ENCODE peak calls at places on chromosome 7, in eight cellular contexts. P is fibroblast of lung, T is cardiac fibroblast, D is GM13976, W is body of pancreas, L is pancreas, A is IMR-90, V is fibroblast of villous mesenchyme. S is an unnamed sample.

GRCh38 chr7:120941064-120941463 is 9.5 kb upstream of the ING3 start:
- DNase-seq in P (no peak), T (peak), D (no peak), W (no peak), L (no peak), A (no peak), V (no peak), S (no peak)

GRCh38 chr7:55250313-55250712 is 114.8 kb upstream of the LANCL2 start:
- DNase-seq in P (no peak), T (peak), D (no peak), W (peak), L (peak), A (no peak), V (peak), S (no peak)

GRCh38 chr7:34138483-34138882 is 233.1 kb downstream of the BMPER start:
- DNase-seq in P (no peak), T (no peak), D (no peak), W (no peak), L (no peak), A (no peak), V (no peak), S (no peak)

GRCh38 chr7:8251195-8251594 is 10.8 kb downstream of the ICA1 start:
- DNase-seq in P (no peak), T (no peak), D (no peak), W (no peak), L (no peak), A (no peak), V (no peak), S (no peak)

GRCh38 chr7:2824026-2824677 is 20.0 kb downstream of the GNA12 start:
- DNase-seq in P (no peak), T (no peak), D (no peak), W (no peak), L (no peak), A (no peak), V (no peak), S (no peak)

GRCh38 chr7:22934023-22934422 is 79.9 kb downstream of the HYCC1 start:
- DNase-seq in P (no peak), T (peak), D (no peak), W (no peak), L (no peak), A (no peak), V (peak), S (no peak)

GRCh38 chr7:27920281-27920946 is 180.5 kb downstream of the TAX1BP1 start:
- DNase-seq in P (no peak), T (no peak), D (no peak), W (no peak), L (no peak), A (no peak), V (no peak), S (no peak)

GRCh38 chr7:90671571-90671970 is 75.5 kb downstream of the CDK14 start:
- DNase-seq in P (no peak), T (no peak), D (no peak), W (no peak), L (no peak), A (no peak), V (peak), S (no peak)

GRCh38 chr7:47852330-47853245 is 95.7 kb downstream of the PKD1L1 start:
- DNase-seq in P (no peak), T (peak), D (peak), W (no peak), L (no peak), A (no peak), V (no peak), S (peak)

GRCh38 chr7:92813390-92814024 is 22.9 kb downstream of the CDK6 start:
- DNase-seq in P (peak), T (peak), D (no peak), W (no peak), L (no peak), A (peak), V (peak), S (no peak)

GRCh38 chr7:12211054-12212050 is at the start of gene TMEM106B:
- DNase-seq in P (peak), T (peak), D (peak), W (peak), L (peak), A (peak), V (peak), S (peak)
- TF ChIP-seq CTCF in P (peak), T (no peak), D (no peak), W (peak), L (no peak), A (no peak), V (no peak), S (peak)

GRCh38 chr7:50229964-50230363 is 74.6 kb upstream of the IKZF1 start:
- DNase-seq in P (no peak), T (no peak), D (no peak), W (no peak), L (no peak), A (peak), V (no peak), S (no peak)
- TF ChIP-seq CTCF in P (no peak), T (peak), D (no peak), W (no peak), L (no peak), A (peak), V (peak), S (peak)

DNA sequence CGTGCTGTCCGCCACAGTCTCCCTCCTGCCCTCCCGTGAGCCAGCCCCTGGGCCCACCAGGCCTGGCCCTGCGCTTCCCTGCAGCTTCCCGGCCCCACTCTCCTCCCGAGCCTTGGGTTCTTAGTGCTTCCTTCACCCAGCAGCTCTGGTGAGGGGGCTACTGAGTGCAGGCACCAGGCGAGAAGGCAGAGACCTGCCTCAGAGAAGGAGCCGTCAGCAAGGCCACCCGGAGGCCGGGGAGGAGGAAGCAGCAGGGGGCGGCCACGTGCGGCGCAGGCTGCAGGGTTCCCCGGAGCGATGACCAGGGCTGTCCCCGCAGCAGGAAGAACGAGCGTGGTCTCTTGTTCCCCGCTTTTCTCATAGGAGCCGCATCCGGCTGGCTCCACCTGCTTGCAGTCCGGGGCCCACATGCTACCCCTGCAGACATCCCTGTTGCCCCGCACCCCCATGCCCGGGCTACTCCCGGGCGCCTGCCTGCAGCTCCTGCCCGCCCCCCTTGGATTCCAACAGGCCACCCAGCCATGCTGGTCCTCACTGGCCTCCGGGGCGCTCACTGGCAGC is 20.5 kb downstream of the YKT6 start:
- DNase-seq in P (no peak), T (peak), D (no peak), W (peak), L (no peak), A (no peak), V (no peak), S (no peak)
- TF ChIP-seq CTCF in P (no peak), T (peak), D (no peak), W (no peak), L (no peak), A (peak), V (no peak), S (peak)

DNA sequence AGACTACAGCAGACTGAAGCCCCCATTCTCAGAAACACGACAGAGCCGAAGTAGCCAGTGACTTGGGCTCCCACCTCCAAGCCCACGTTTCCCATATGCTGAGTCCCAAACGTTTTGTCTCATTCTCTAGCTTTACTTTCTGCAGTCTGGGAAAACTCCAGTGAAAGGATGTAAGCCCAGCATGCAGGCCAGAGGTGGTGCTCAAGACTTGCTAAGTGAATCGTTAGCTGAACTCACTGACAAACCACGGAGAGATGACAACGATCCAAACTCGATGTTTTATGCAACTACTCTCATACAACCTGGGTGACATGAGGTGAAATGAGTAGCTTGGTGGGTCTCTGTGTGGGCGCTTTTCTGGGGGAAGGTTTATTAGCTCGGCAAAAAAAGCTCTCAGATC is 731.8 kb downstream of the SUGCT start:
- DNase-seq in P (peak), T (peak), D (no peak), W (no peak), L (no peak), A (no peak), V (peak), S (no peak)
- TF ChIP-seq CTCF in P (no peak), T (peak), D (no peak), W (no peak), L (no peak), A (no peak), V (peak), S (no peak)

S was measured in HFFc6.